ENCODE peak calls at places on chromosomes 4 and X, in five cellular contexts. One of them, this sample, is unnamed.
A peak's percentile ranks its signal among the peaks of the same experiment; 100 is the strongest.

GRCh38 chr4:56505269-56506109 is at the start of gene ARL9:
- DNase-seq in osteocyte: peak; percentile 87
- DNase-seq in esophagus muscularis mucosa: no peak
- DNase-seq in cardiac fibroblast: peak; percentile 68
- DNase-seq in endothelial cell: peak; percentile 43
- DNase-seq in this sample: peak; percentile 52

GRCh38 chr4:143381171-143382118 is 44.8 kb downstream of the GAB1 start:
- DNase-seq in osteocyte: no peak
- DNase-seq in esophagus muscularis mucosa: peak; percentile 95
- DNase-seq in cardiac fibroblast: peak; percentile 89
- DNase-seq in endothelial cell: no peak
- DNase-seq in this sample: no peak

GRCh38 chr4:155008389-155008788 is 200.0 kb upstream of the NPY2R start:
- DNase-seq in osteocyte: no peak
- DNase-seq in esophagus muscularis mucosa: no peak
- DNase-seq in cardiac fibroblast: no peak
- DNase-seq in endothelial cell: no peak
- DNase-seq in this sample: no peak

GRCh38 chrX:56248492-56248891 is 16.3 kb downstream of the KLF8 start:
- DNase-seq in osteocyte: no peak
- DNase-seq in esophagus muscularis mucosa: no peak
- DNase-seq in cardiac fibroblast: peak; percentile 57
- DNase-seq in endothelial cell: peak; percentile 43
- DNase-seq in this sample: peak; percentile 16

GRCh38 chr4:124432500-124432899 is 280.0 kb downstream of the ANKRD50 start:
- DNase-seq in osteocyte: no peak
- DNase-seq in esophagus muscularis mucosa: no peak
- DNase-seq in cardiac fibroblast: peak; percentile 55
- DNase-seq in endothelial cell: no peak
- DNase-seq in this sample: no peak

GRCh38 chr4:8869002-8869878 is 2.4 kb downstream of the HMX1 start:
- DNase-seq in osteocyte: no peak
- DNase-seq in esophagus muscularis mucosa: no peak
- DNase-seq in cardiac fibroblast: no peak
- DNase-seq in endothelial cell: no peak
- DNase-seq in this sample: no peak

GRCh38 chrX:78652971-78653822 is 5.9 kb downstream of the RTL3 start:
- DNase-seq in osteocyte: no peak
- DNase-seq in esophagus muscularis mucosa: no peak
- DNase-seq in cardiac fibroblast: peak; percentile 77
- DNase-seq in endothelial cell: no peak
- DNase-seq in this sample: no peak

GRCh38 chr4:27048350-27049100 is 187.9 kb downstream of the STIM2 start:
- DNase-seq in osteocyte: peak; percentile 5
- DNase-seq in esophagus muscularis mucosa: no peak
- DNase-seq in cardiac fibroblast: peak; percentile 38
- DNase-seq in endothelial cell: no peak
- DNase-seq in this sample: no peak

GRCh38 chr4:7540654-7541413 is 106.1 kb upstream of the PSAPL1 start:
- DNase-seq in osteocyte: no peak
- DNase-seq in esophagus muscularis mucosa: no peak
- DNase-seq in cardiac fibroblast: no peak
- DNase-seq in endothelial cell: no peak
- DNase-seq in this sample: no peak

GRCh38 chr4:14783011-14783877 is 219.0 kb upstream of the CPEB2 start:
- DNase-seq in osteocyte: no peak
- DNase-seq in esophagus muscularis mucosa: no peak
- DNase-seq in cardiac fibroblast: peak; percentile 1
- DNase-seq in endothelial cell: no peak
- DNase-seq in this sample: no peak

GRCh38 chr4:88353324-88353723 is 25.3 kb upstream of the HERC6 start:
- DNase-seq in osteocyte: no peak
- DNase-seq in esophagus muscularis mucosa: no peak
- DNase-seq in cardiac fibroblast: no peak
- DNase-seq in endothelial cell: no peak
- DNase-seq in this sample: no peak

GRCh38 chrX:2391869-2392606 is 108.7 kb downstream of the DHRSX start:
- DNase-seq in osteocyte: no peak
- DNase-seq in esophagus muscularis mucosa: no peak
- DNase-seq in cardiac fibroblast: peak; percentile 84
- DNase-seq in endothelial cell: no peak
- DNase-seq in this sample: no peak

GRCh38 chr4:80266267-80266901 is at the start of gene FGF5:
- DNase-seq in osteocyte: peak; percentile 91
- DNase-seq in esophagus muscularis mucosa: no peak
- DNase-seq in cardiac fibroblast: peak; percentile 85
- DNase-seq in endothelial cell: peak; percentile 41
- DNase-seq in this sample: peak; percentile 24

GRCh38 chrX:68686684-68687045 is 39.2 kb downstream of the STARD8 start:
- DNase-seq in osteocyte: no peak
- DNase-seq in esophagus muscularis mucosa: peak; percentile 91
- DNase-seq in cardiac fibroblast: peak; percentile 49
- DNase-seq in endothelial cell: no peak
- DNase-seq in this sample: no peak

GRCh38 chrX:11952176-11952720 is 186.0 kb upstream of the FRMPD4 start:
- DNase-seq in osteocyte: no peak
- DNase-seq in esophagus muscularis mucosa: no peak
- DNase-seq in cardiac fibroblast: peak; percentile 31
- DNase-seq in endothelial cell: no peak
- DNase-seq in this sample: no peak

GRCh38 chrX:68163446-68163845 is 269.8 kb downstream of the OPHN1 start:
- DNase-seq in osteocyte: no peak
- DNase-seq in esophagus muscularis mucosa: no peak
- DNase-seq in cardiac fibroblast: peak; percentile 39
- DNase-seq in endothelial cell: no peak
- DNase-seq in this sample: no peak

GRCh38 chr4:92101609-92102231 is 202.0 kb upstream of the GRID2 start:
- DNase-seq in osteocyte: no peak
- DNase-seq in esophagus muscularis mucosa: no peak
- DNase-seq in cardiac fibroblast: peak; percentile 85
- DNase-seq in endothelial cell: no peak
- DNase-seq in this sample: no peak

GRCh38 chr4:40923326-40924095 is 173.8 kb downstream of the NSUN7 start:
- DNase-seq in osteocyte: no peak
- DNase-seq in esophagus muscularis mucosa: no peak
- DNase-seq in cardiac fibroblast: no peak
- DNase-seq in endothelial cell: no peak
- DNase-seq in this sample: no peak
- TF ChIP-seq CTCF in osteocyte: no peak
- TF ChIP-seq CTCF in esophagus muscularis mucosa: no peak
- TF ChIP-seq CTCF in cardiac fibroblast: no peak
- TF ChIP-seq CTCF in endothelial cell: no peak
- TF ChIP-seq CTCF in this sample: no peak

DNA sequence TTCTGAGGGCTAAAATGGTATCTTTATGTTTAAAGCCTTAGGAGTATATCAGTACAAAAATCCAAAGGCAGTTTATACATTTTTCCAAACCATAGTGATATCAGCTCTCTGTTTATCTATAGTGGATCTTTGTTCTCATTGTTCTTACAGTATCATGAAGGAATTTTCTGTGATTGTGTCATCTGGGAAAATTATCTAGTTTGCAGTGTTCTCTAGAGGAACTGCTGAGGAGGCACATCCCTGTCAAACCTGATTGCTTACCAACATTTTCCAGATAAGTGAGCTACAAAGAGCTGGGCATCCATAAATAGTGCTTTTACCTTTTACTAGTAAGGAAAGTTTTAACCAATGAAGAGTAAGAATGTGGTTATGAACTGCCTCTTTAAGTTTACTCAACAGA is 44.9 kb upstream of the SLC25A31 start:
- DNase-seq in osteocyte: no peak
- DNase-seq in esophagus muscularis mucosa: no peak
- DNase-seq in cardiac fibroblast: peak; percentile 5
- DNase-seq in endothelial cell: no peak
- DNase-seq in this sample: no peak
- TF ChIP-seq CTCF in osteocyte: no peak
- TF ChIP-seq CTCF in esophagus muscularis mucosa: no peak
- TF ChIP-seq CTCF in cardiac fibroblast: no peak
- TF ChIP-seq CTCF in endothelial cell: no peak
- TF ChIP-seq CTCF in this sample: no peak

GRCh38 chrX:115940348-115940747 is 230.2 kb upstream of the AGTR2 start:
- DNase-seq in osteocyte: no peak
- DNase-seq in esophagus muscularis mucosa: no peak
- DNase-seq in cardiac fibroblast: no peak
- DNase-seq in endothelial cell: no peak
- DNase-seq in this sample: no peak
- TF ChIP-seq CTCF in osteocyte: no peak
- TF ChIP-seq CTCF in esophagus muscularis mucosa: no peak
- TF ChIP-seq CTCF in cardiac fibroblast: no peak
- TF ChIP-seq CTCF in endothelial cell: no peak
- TF ChIP-seq CTCF in this sample: no peak

GRCh38 chr4:16248605-16249004 is 22.3 kb upstream of the TAPT1 start:
- DNase-seq in osteocyte: no peak
- DNase-seq in esophagus muscularis mucosa: no peak
- DNase-seq in cardiac fibroblast: no peak
- DNase-seq in endothelial cell: no peak
- DNase-seq in this sample: no peak

GRCh38 chr4:16245241-16245640 is 19.0 kb upstream of the TAPT1 start:
- DNase-seq in osteocyte: no peak
- DNase-seq in esophagus muscularis mucosa: no peak
- DNase-seq in cardiac fibroblast: no peak
- DNase-seq in endothelial cell: no peak
- DNase-seq in this sample: no peak

GRCh38 chr4:16256343-16256742 is 30.1 kb upstream of the TAPT1 start:
- DNase-seq in osteocyte: no peak
- DNase-seq in esophagus muscularis mucosa: no peak
- DNase-seq in cardiac fibroblast: no peak
- DNase-seq in endothelial cell: no peak
- DNase-seq in this sample: no peak

GRCh38 chr4:16253127-16253960 is 27.1 kb upstream of the TAPT1 start:
- DNase-seq in osteocyte: no peak
- DNase-seq in esophagus muscularis mucosa: no peak
- DNase-seq in cardiac fibroblast: peak; percentile 75
- DNase-seq in endothelial cell: no peak
- DNase-seq in this sample: no peak

DNA sequence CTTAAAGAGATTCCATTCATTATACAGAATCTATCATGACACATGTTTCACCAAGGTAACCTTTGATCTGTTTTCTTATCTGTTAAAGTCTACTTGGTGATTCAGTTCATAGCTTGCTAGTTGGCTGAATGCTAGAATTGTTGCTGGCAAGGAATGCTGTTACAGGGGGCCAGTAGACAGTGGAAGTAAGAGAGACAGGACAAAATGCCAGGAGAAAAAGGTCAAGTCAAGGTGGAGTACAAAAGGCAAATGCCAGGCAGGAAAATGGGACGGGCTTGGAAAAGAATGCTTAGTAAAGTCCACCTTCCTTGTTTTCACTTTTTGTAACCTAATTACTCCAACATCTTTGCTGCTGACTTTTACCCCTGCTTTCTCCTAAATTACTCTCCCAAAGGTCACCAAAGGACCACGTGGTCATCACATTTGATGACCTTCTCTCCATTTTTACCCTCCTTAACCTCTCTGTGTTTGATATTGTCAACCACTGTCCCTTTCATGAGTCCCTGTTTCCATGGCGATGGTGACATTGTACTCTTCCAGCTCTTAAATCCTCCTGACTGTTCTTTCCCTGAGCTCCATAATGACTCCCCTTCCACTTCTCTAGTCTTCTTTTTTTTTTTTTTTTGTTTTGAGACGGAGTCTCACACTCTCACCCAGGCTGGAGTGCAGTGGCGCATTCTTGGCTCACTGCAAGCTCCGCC is 24.5 kb upstream of the TAPT1 start:
- DNase-seq in osteocyte: no peak
- DNase-seq in esophagus muscularis mucosa: no peak
- DNase-seq in cardiac fibroblast: peak; percentile 32
- DNase-seq in endothelial cell: no peak
- DNase-seq in this sample: no peak
- TF ChIP-seq CTCF in osteocyte: no peak
- TF ChIP-seq CTCF in esophagus muscularis mucosa: no peak
- TF ChIP-seq CTCF in cardiac fibroblast: no peak
- TF ChIP-seq CTCF in endothelial cell: no peak
- TF ChIP-seq CTCF in this sample: no peak

GRCh38 chrX:102835504-102836146 is 101.4 kb upstream of the RAB40AL start:
- DNase-seq in osteocyte: no peak
- DNase-seq in esophagus muscularis mucosa: no peak
- DNase-seq in cardiac fibroblast: peak; percentile 57
- DNase-seq in endothelial cell: peak; percentile 13
- DNase-seq in this sample: no peak
- TF ChIP-seq CTCF in osteocyte: peak; percentile 64
- TF ChIP-seq CTCF in esophagus muscularis mucosa: peak; percentile 37
- TF ChIP-seq CTCF in cardiac fibroblast: peak; percentile 58
- TF ChIP-seq CTCF in endothelial cell: peak; percentile 20
- TF ChIP-seq CTCF in this sample: no peak

This sample was measured in activated B cell treated with CpG ODN at 0.5 μM for 24 hours.